ENCODE peak calls at places on chromosome 15, in five cellular contexts. One of them, this sample, is unnamed.

GRCh38 chr15:37203050-37203449 is 102.7 kb upstream of the MEIS2 start:
- DNase-seq in IMR-90: no peak
- DNase-seq in Peyer's patch: no peak
- DNase-seq in breast epithelium: no peak
- DNase-seq in A549: no peak
- DNase-seq in this sample: no peak

GRCh38 chr15:56906766-56907165 is 11.7 kb upstream of the TCF12 start:
- DNase-seq in Peyer's patch: no peak
- DNase-seq in IMR-90: no peak
- DNase-seq in A549: no peak
- DNase-seq in breast epithelium: no peak
- DNase-seq in this sample: no peak

GRCh38 chr15:101024111-101024695 is 105.0 kb downstream of the LRRK1 start:
- DNase-seq in Peyer's patch: no peak
- DNase-seq in breast epithelium: no peak
- DNase-seq in A549: no peak
- DNase-seq in IMR-90: peak; percentile 96
- DNase-seq in this sample: peak; percentile 90

GRCh38 chr15:51227967-51228783 is 110.2 kb downstream of the CYP19A1 start:
- DNase-seq in Peyer's patch: no peak
- DNase-seq in IMR-90: peak; percentile 89
- DNase-seq in breast epithelium: no peak
- DNase-seq in A549: peak; percentile 69
- DNase-seq in this sample: no peak

GRCh38 chr15:46111730-46112129 is 476.9 kb downstream of the SQOR start:
- DNase-seq in Peyer's patch: no peak
- DNase-seq in IMR-90: no peak
- DNase-seq in A549: no peak
- DNase-seq in breast epithelium: no peak
- DNase-seq in this sample: no peak

GRCh38 chr15:87269566-87269965 is 987.0 kb downstream of the NTRK3 start:
- DNase-seq in IMR-90: no peak
- DNase-seq in Peyer's patch: no peak
- DNase-seq in A549: no peak
- DNase-seq in breast epithelium: no peak
- DNase-seq in this sample: no peak

GRCh38 chr15:42137461-42138261 is 18.8 kb downstream of the PLA2G4F start:
- DNase-seq in Peyer's patch: no peak
- DNase-seq in breast epithelium: no peak
- DNase-seq in A549: peak; percentile 47
- DNase-seq in IMR-90: peak; percentile 50
- DNase-seq in this sample: peak; percentile 58

GRCh38 chr15:101267320-101268104 is 9.8 kb downstream of the SELENOS start:
- DNase-seq in IMR-90: peak; percentile 91
- DNase-seq in breast epithelium: peak; percentile 77
- DNase-seq in A549: no peak
- DNase-seq in Peyer's patch: no peak
- DNase-seq in this sample: no peak

GRCh38 chr15:72229076-72229946 is 1.7 kb downstream of the PKM start:
- DNase-seq in Peyer's patch: no peak
- DNase-seq in IMR-90: peak; percentile 24
- DNase-seq in breast epithelium: no peak
- DNase-seq in A549: no peak
- DNase-seq in this sample: no peak

GRCh38 chr15:72230197-72231065 is 559 bp downstream of the PKM start:
- DNase-seq in Peyer's patch: peak; percentile 87
- DNase-seq in A549: peak; percentile 91
- DNase-seq in IMR-90: peak; percentile 91
- DNase-seq in breast epithelium: peak; percentile 74
- DNase-seq in this sample: no peak

GRCh38 chr15:72229947-72230196 is 1.1 kb downstream of the PKM start:
- DNase-seq in Peyer's patch: no peak
- DNase-seq in breast epithelium: no peak
- DNase-seq in IMR-90: no peak
- DNase-seq in A549: no peak
- DNase-seq in this sample: no peak

GRCh38 chr15:72227720-72228119 is 3.3 kb downstream of the PKM start:
- DNase-seq in Peyer's patch: no peak
- DNase-seq in IMR-90: no peak
- DNase-seq in breast epithelium: no peak
- DNase-seq in A549: no peak
- DNase-seq in this sample: no peak

DNA sequence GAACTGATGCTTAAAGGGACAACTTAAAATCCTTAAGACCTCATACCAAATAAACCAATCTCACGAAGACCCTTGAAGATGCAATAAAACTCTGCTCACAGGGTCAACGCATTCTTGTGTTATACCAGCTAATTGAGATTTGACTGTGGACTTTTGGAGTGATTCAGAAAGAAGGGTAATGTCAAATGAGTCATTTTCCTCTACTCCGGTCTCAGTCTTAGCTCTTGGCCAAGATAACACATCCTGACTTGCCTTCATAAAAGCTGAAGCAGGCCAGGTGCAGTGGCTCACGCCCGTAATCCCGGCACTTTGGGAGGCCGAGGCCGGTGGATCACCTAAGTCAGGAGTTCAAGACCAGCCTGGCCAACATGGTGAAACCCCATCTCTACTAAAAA is 3.8 kb downstream of the PKM start:
- DNase-seq in A549: peak; percentile 71
- DNase-seq in Peyer's patch: no peak
- DNase-seq in IMR-90: peak; percentile 91
- DNase-seq in breast epithelium: no peak
- DNase-seq in this sample: no peak
- TF ChIP-seq POLR2A in A549: no peak
- TF ChIP-seq POLR2A in Peyer's patch: no peak
- TF ChIP-seq POLR2A in IMR-90: no peak
- TF ChIP-seq POLR2A in breast epithelium: no peak
- TF ChIP-seq POLR2A in this sample: no peak

GRCh38 chr15:25065876-25066275 is 111.1 kb downstream of the SNRPN start:
- DNase-seq in Peyer's patch: no peak
- DNase-seq in A549: no peak
- DNase-seq in breast epithelium: no peak
- DNase-seq in IMR-90: no peak
- DNase-seq in this sample: no peak
- TF ChIP-seq POLR2A in Peyer's patch: no peak
- TF ChIP-seq POLR2A in A549: no peak
- TF ChIP-seq POLR2A in breast epithelium: no peak
- TF ChIP-seq POLR2A in IMR-90: no peak
- TF ChIP-seq POLR2A in this sample: no peak

GRCh38 chr15:69524850-69525249 is 72.2 kb downstream of the RPLP1 start:
- DNase-seq in A549: no peak
- DNase-seq in Peyer's patch: no peak
- DNase-seq in breast epithelium: no peak
- DNase-seq in IMR-90: no peak
- DNase-seq in this sample: no peak
- TF ChIP-seq POLR2A in A549: no peak
- TF ChIP-seq POLR2A in Peyer's patch: no peak
- TF ChIP-seq POLR2A in breast epithelium: no peak
- TF ChIP-seq POLR2A in IMR-90: no peak
- TF ChIP-seq POLR2A in this sample: no peak

GRCh38 chr15:31214864-31215489 is 111.7 kb upstream of the KLF13 start:
- DNase-seq in A549: peak; percentile 35
- DNase-seq in Peyer's patch: peak; percentile 61
- DNase-seq in IMR-90: no peak
- DNase-seq in breast epithelium: peak; percentile 86
- DNase-seq in this sample: no peak
- TF ChIP-seq POLR2A in A549: no peak
- TF ChIP-seq POLR2A in Peyer's patch: no peak
- TF ChIP-seq POLR2A in IMR-90: no peak
- TF ChIP-seq POLR2A in breast epithelium: no peak
- TF ChIP-seq POLR2A in this sample: peak; percentile 17

DNA sequence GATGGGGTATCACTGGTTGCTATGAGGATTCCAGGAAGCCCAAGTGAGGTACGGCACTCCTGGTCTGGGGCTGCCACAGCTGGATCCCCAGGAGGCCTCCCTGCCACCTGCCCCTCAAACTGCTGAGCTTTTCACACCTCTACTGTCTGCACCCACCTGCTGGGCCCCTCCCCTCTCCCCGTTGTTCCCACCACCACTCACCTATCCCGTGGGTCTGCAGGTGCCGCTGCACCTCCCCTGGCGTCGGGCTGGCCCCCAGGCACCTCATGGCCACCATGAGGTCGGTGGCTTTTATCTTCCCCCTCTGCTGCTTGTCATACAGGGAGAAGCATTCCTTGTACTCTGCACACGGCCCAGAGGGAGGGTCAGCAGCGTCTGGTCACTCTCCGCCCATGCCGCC is 5.8 kb downstream of the CALML4 start:
- DNase-seq in A549: no peak
- DNase-seq in breast epithelium: no peak
- DNase-seq in IMR-90: no peak
- DNase-seq in Peyer's patch: no peak
- DNase-seq in this sample: peak; percentile 44
- TF ChIP-seq POLR2A in A549: no peak
- TF ChIP-seq POLR2A in breast epithelium: no peak
- TF ChIP-seq POLR2A in IMR-90: no peak
- TF ChIP-seq POLR2A in Peyer's patch: no peak
- TF ChIP-seq POLR2A in this sample: no peak

DNA sequence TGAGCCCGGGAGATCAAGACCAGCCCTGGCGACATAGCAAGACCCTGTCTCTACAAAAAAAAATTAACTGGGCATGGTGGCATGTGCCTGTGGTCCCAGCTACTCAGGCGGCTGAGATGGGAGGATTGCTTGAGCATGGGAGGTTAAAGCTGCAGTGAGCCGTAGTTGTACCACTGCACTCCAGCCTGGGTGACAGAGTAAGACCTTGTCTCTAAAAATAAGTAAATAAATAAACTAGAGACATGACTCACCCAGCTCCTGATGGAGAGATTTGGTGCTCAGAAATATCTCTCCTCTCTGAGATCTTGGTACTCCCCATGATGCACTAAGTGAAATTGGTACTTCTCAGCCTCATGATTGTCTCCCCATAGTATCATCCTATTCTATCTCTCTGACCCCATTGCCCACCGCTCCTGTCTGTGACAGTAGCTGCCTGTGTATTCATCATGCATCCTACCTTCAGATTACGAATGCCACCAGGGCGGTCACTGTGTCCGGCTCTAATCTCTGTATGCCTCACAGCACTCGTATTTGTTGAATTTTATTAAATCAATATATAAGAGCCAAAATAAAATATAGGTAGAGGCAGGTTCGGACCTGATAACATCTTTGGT is 50.9 kb downstream of the ABHD2 start:
- DNase-seq in A549: no peak
- DNase-seq in IMR-90: peak; percentile 47
- DNase-seq in breast epithelium: no peak
- DNase-seq in Peyer's patch: no peak
- DNase-seq in this sample: no peak
- TF ChIP-seq POLR2A in A549: no peak
- TF ChIP-seq POLR2A in IMR-90: no peak
- TF ChIP-seq POLR2A in breast epithelium: no peak
- TF ChIP-seq POLR2A in Peyer's patch: no peak
- TF ChIP-seq POLR2A in this sample: no peak

GRCh38 chr15:81729340-81729739 is 316.5 kb downstream of the MEX3B start:
- DNase-seq in Peyer's patch: no peak
- DNase-seq in breast epithelium: no peak
- DNase-seq in A549: no peak
- DNase-seq in IMR-90: no peak
- DNase-seq in this sample: no peak
- TF ChIP-seq POLR2A in Peyer's patch: no peak
- TF ChIP-seq POLR2A in breast epithelium: no peak
- TF ChIP-seq POLR2A in A549: no peak
- TF ChIP-seq POLR2A in IMR-90: no peak
- TF ChIP-seq POLR2A in this sample: no peak

GRCh38 chr15:78306176-78306774 is 6.9 kb upstream of the SKIC8 start:
- DNase-seq in IMR-90: peak; percentile 76
- DNase-seq in Peyer's patch: no peak
- DNase-seq in breast epithelium: no peak
- DNase-seq in A549: no peak
- DNase-seq in this sample: no peak

GRCh38 chr15:78302579-78302978 is 3.2 kb upstream of the SKIC8 start:
- DNase-seq in IMR-90: peak; percentile 85
- DNase-seq in Peyer's patch: no peak
- DNase-seq in A549: no peak
- DNase-seq in breast epithelium: no peak
- DNase-seq in this sample: no peak

GRCh38 chr15:78304487-78305413 is 5.3 kb upstream of the SKIC8 start:
- DNase-seq in breast epithelium: no peak
- DNase-seq in IMR-90: no peak
- DNase-seq in Peyer's patch: no peak
- DNase-seq in A549: no peak
- DNase-seq in this sample: no peak

GRCh38 chr15:78301813-78302212 is 2.4 kb upstream of the SKIC8 start:
- DNase-seq in IMR-90: no peak
- DNase-seq in Peyer's patch: no peak
- DNase-seq in A549: no peak
- DNase-seq in breast epithelium: no peak
- DNase-seq in this sample: no peak

DNA sequence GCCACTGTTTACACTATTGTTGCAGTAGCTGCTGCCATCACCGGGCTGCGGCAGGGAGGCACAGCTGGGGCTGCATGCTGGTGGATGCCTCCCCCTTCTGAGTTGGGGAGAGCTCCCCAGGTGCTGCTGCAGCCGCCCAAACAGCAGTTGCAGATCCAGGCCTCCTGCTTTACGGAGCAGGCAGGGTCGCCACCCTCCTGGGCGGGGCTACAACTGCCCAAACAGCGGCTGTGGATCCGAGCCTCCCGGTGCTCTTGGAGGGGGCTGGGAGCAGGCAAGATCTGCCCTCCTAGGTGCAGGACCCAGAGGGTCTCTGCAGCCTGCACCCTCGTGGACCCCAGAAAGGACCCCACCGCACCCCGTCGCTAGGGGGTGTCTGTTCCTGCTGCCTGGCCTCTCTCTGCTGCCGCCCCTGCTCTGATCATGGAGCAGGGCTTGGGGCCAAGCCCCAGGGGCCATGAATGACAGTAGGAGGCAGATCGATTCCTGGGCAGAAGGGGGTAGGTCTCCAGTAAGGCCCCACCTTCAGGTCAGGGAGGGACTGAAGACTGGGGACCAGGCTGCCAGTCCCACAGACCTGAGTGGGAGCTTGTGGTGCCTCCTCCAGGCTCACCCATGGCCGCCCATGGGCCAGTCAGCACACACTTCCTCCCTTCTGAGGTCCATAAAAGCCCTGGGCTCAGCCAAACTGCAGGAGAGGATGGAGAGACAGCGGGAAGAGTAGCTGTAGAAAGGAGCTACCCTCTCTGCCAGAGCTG is 4.5 kb upstream of the SKIC8 start:
- DNase-seq in A549: no peak
- DNase-seq in IMR-90: no peak
- DNase-seq in breast epithelium: no peak
- DNase-seq in Peyer's patch: no peak
- DNase-seq in this sample: no peak
- TF ChIP-seq POLR2A in A549: peak; percentile 16
- TF ChIP-seq POLR2A in IMR-90: no peak
- TF ChIP-seq POLR2A in breast epithelium: no peak
- TF ChIP-seq POLR2A in Peyer's patch: no peak
- TF ChIP-seq POLR2A in this sample: no peak